ENCODE peak calls at places on chromosomes 5 and 9, in seven cellular contexts. O is cardiac muscle cell, T is natural killer cell, M is fibroblast of pulmonary artery, I is suprapubic skin, G is right atrium auricular region, V is WTC11. R is an unnamed sample.

GRCh38 chr5:127867006-127867788 is 164.0 kb downstream of the CCDC192 start:
- DNase-seq in O (no peak), T (no peak), M (no peak), I (no peak), G (no peak), V (no peak), R (no peak)

GRCh38 chr5:132749506-132749905 is 2.3 kb downstream of the CCNI2 start:
- DNase-seq in O (no peak), T (no peak), M (no peak), I (no peak), G (no peak), V (no peak), R (no peak)

GRCh38 chr5:10684303-10685086 is 76.5 kb downstream of the DAP start:
- DNase-seq in O (no peak), T (no peak), M (no peak), I (peak), G (no peak), V (no peak), R (no peak)

GRCh38 chr9:134152022-134152448 is 12.3 kb downstream of the RNU6ATAC start:
- DNase-seq in O (no peak), T (no peak), M (no peak), I (no peak), G (no peak), V (no peak), R (no peak)

GRCh38 chr5:22314548-22314947 is 538.6 kb downstream of the CDH12 start:
- DNase-seq in O (no peak), T (no peak), M (no peak), I (no peak), G (no peak), V (no peak), R (no peak)

GRCh38 chr5:55338810-55339243 is 31.0 kb downstream of the MTREX start:
- DNase-seq in O (no peak), T (no peak), M (no peak), I (no peak), G (no peak), V (no peak), R (no peak)

GRCh38 chr5:108193021-108193795 is 188.7 kb downstream of the FBXL17 start:
- DNase-seq in O (no peak), T (no peak), M (peak), I (no peak), G (no peak), V (no peak), R (no peak)

GRCh38 chr5:52007230-52007858 is 624.1 kb downstream of the ISL1 start:
- DNase-seq in O (peak), T (no peak), M (peak), I (no peak), G (no peak), V (no peak), R (no peak)

GRCh38 chr9:137382728-137383452 is 40.1 kb downstream of the EXD3 start:
- DNase-seq in O (no peak), T (no peak), M (no peak), I (peak), G (no peak), V (peak), R (no peak)

GRCh38 chr5:89128097-89128496 is 245.1 kb upstream of the MEF2C start:
- DNase-seq in O (peak), T (no peak), M (peak), I (no peak), G (no peak), V (no peak), R (no peak)

GRCh38 chr9:113934826-113935676 is 58.9 kb downstream of the ZNF618 start:
- DNase-seq in O (no peak), T (no peak), M (no peak), I (no peak), G (peak), V (no peak), R (no peak)

GRCh38 chr5:177134653-177135225 is 1.2 kb downstream of the NSD1 start:
- DNase-seq in O (no peak), T (no peak), M (no peak), I (no peak), G (no peak), V (no peak), R (no peak)

GRCh38 chr9:113508111-113508749 is 44.7 kb downstream of the RGS3 start:
- DNase-seq in O (no peak), T (no peak), M (peak), I (no peak), G (no peak), V (peak), R (no peak)

GRCh38 chr9:91496351-91496750 is 72.7 kb upstream of the NFIL3 start:
- DNase-seq in O (no peak), T (no peak), M (no peak), I (no peak), G (no peak), V (no peak), R (no peak)

GRCh38 chr5:77560677-77561263 is 68.7 kb upstream of the WDR41 start:
- DNase-seq in O (peak), T (no peak), M (peak), I (no peak), G (no peak), V (no peak), R (no peak)

GRCh38 chr9:97895695-97896332 is 26.5 kb downstream of the TRMO start:
- DNase-seq in O (no peak), T (no peak), M (no peak), I (no peak), G (no peak), V (peak), R (peak)

GRCh38 chr5:10849278-10849677 is 88.2 kb upstream of the DAP start:
- DNase-seq in O (no peak), T (no peak), M (no peak), I (no peak), G (no peak), V (no peak), R (no peak)

GRCh38 chr5:167229751-167230150 is 1061.7 kb upstream of the WWC1 start:
- DNase-seq in O (no peak), T (no peak), M (no peak), I (no peak), G (no peak), V (no peak), R (no peak)

GRCh38 chr5:96434201-96434645 is 1.2 kb upstream of the PCSK1 start:
- DNase-seq in O (peak), T (no peak), M (peak), I (no peak), G (no peak), V (peak), R (no peak)

GRCh38 chr9:33419904-33420303 is 17.5 kb upstream of the AQP7 start:
- DNase-seq in O (no peak), T (no peak), M (no peak), I (no peak), G (no peak), V (no peak), R (no peak)

GRCh38 chr5:173245319-173246134 is 10.5 kb upstream of the NKX2-5 start:
- DNase-seq in O (peak), T (no peak), M (no peak), I (peak), G (no peak), V (peak), R (no peak)

GRCh38 chr5:79189439-79190234 is 46.3 kb upstream of the JMY start:
- DNase-seq in O (no peak), T (no peak), M (no peak), I (no peak), G (no peak), V (no peak), R (no peak)

GRCh38 chr5:141692919-141693848 is 11.2 kb upstream of the ARAP3 start:
- DNase-seq in O (no peak), T (no peak), M (peak), I (no peak), G (no peak), V (no peak), R (no peak)

GRCh38 chr5:67606586-67606947 is 410.0 kb upstream of the CD180 start:
- DNase-seq in O (no peak), T (no peak), M (no peak), I (no peak), G (no peak), V (no peak), R (no peak)

GRCh38 chr9:84419203-84419602 is 78.6 kb upstream of the SLC28A3 start:
- DNase-seq in O (peak), T (no peak), M (peak), I (no peak), G (no peak), V (no peak), R (no peak)
- TF ChIP-seq CTCF in O (peak), T (peak), M (peak), I (no peak), G (no peak), V (no peak), R (peak)

GRCh38 chr9:136279471-136279870 is 24.4 kb downstream of the CCDC187 start:
- DNase-seq in O (no peak), T (no peak), M (no peak), I (no peak), G (no peak), V (no peak), R (no peak)

GRCh38 chr9:136276716-136277115 is 27.2 kb downstream of the CCDC187 start:
- DNase-seq in O (no peak), T (no peak), M (no peak), I (no peak), G (no peak), V (no peak), R (no peak)

GRCh38 chr9:136278221-136278620 is 25.7 kb downstream of the CCDC187 start:
- DNase-seq in O (no peak), T (no peak), M (no peak), I (no peak), G (no peak), V (no peak), R (no peak)

GRCh38 chr9:136278894-136279293 is 25.0 kb downstream of the CCDC187 start:
- DNase-seq in O (no peak), T (no peak), M (no peak), I (no peak), G (no peak), V (no peak), R (no peak)

GRCh38 chr9:136277746-136278145 is 26.1 kb downstream of the CCDC187 start:
- DNase-seq in O (no peak), T (no peak), M (no peak), I (no peak), G (no peak), V (no peak), R (no peak)
- TF ChIP-seq CTCF in O (no peak), T (no peak), M (no peak), I (no peak), G (no peak), V (no peak), R (no peak)

GRCh38 chr9:105418588-105419108 is 29.2 kb upstream of the FSD1L start:
- DNase-seq in O (no peak), T (no peak), M (no peak), I (no peak), G (no peak), V (no peak), R (no peak)

GRCh38 chr9:105416840-105417239 is 31.0 kb upstream of the FSD1L start:
- DNase-seq in O (no peak), T (no peak), M (no peak), I (no peak), G (no peak), V (no peak), R (no peak)

GRCh38 chr9:105415344-105415980 is 32.4 kb upstream of the FSD1L start:
- DNase-seq in O (peak), T (peak), M (peak), I (no peak), G (no peak), V (peak), R (no peak)

DNA sequence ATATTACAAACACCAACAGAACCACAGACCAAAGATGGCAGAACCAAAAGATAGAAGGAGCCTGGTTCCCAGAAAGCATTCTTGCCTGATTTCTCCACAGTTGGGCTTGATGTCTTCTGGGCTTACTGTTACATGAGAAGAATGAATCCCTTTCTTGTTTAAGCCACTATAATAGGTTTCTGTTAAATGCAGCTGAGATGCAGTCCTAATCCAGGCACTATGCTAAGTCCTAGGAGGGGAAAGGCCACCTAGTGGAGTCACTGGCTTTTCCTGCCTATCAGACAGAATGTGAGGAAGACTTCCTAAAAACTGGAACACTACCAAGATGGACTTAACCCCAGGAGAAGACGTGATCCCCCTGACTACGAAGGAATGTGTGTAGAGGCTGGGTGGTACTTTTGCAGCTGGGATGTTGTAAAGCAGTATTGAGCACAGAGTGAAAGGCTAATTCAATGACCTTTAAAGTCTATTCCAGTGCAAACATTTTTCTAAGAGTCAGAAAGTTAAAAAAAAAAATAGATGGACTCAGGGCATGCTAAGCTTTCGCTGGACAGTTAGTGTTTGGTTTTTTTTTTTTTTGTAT is 34.3 kb upstream of the FSD1L start:
- DNase-seq in O (peak), T (no peak), M (peak), I (no peak), G (no peak), V (no peak), R (no peak)
- TF ChIP-seq CTCF in O (peak), T (no peak), M (peak), I (no peak), G (no peak), V (no peak), R (no peak)

GRCh38 chr5:37495210-37495609 is 116.1 kb downstream of the WDR70 start:
- DNase-seq in O (no peak), T (no peak), M (peak), I (no peak), G (no peak), V (no peak), R (no peak)
- TF ChIP-seq CTCF in O (peak), T (no peak), M (peak), I (no peak), G (no peak), V (no peak), R (no peak)

DNA sequence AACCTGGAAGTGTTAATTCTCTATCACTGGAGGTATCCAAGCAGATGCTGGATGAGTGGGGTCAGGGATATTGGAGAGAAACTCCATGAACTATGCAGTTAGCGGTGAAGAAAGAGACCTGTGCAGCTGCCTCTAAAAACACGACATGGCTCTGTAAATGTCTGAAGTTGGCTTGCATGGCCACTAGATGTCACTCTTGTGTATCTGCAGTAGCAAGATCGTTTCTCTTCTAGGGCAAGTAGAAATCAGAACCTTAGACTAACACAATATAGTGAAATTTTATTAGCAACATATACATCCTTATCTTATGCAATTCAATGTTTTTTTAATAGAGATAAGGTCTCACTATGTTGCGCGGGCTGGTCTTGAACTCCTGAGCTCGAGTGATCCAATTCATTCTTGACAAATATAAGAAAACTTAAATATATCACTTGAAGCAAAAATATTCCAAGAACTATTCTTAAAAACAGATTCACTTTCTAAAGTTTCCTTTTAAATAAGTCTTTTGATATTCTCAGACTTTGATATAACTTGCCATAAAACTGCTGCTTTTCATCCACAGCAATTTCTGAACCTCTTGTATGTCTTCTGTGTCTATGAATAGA is 2.9 kb downstream of the OR2S2 start:
- DNase-seq in O (peak), T (no peak), M (peak), I (no peak), G (no peak), V (peak), R (no peak)
- TF ChIP-seq CTCF in O (peak), T (peak), M (peak), I (peak), G (peak), V (peak), R (peak)

DNA sequence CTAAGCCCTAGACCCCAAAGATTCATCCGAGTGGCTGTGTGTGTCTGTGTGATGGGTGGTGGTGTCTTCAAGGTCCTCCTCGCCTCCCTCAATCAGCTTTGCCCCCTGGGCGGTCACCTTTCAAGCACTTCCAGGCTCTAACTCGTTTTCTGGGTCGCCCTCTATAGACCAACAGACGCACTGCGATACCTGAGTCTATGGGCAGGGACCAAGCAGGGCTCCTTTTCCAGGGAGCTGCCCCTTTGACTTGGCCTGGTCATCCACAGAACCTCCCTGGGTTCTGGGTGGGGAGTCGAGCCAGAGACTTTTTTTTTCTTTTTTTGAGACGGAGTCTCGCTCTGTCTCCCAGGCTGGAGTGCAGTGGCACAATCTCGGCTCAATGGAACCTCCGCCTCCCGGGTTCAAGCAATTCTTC is 1.1 kb downstream of the SLC27A4 start:
- DNase-seq in O (peak), T (peak), M (peak), I (no peak), G (peak), V (peak), R (no peak)
- TF ChIP-seq CTCF in O (peak), T (peak), M (peak), I (peak), G (no peak), V (peak), R (peak)

GRCh38 chr5:80933061-80933460 is 27.1 kb upstream of the RASGRF2 start:
- DNase-seq in O (no peak), T (no peak), M (no peak), I (no peak), G (no peak), V (no peak), R (no peak)

GRCh38 chr5:80931423-80931822 is 28.7 kb upstream of the RASGRF2 start:
- DNase-seq in O (no peak), T (no peak), M (no peak), I (no peak), G (no peak), V (no peak), R (no peak)

GRCh38 chr5:80937591-80937990 is 22.6 kb upstream of the RASGRF2 start:
- DNase-seq in O (no peak), T (no peak), M (no peak), I (no peak), G (no peak), V (no peak), R (no peak)

GRCh38 chr5:80934751-80935150 is 25.4 kb upstream of the RASGRF2 start:
- DNase-seq in O (no peak), T (no peak), M (no peak), I (no peak), G (no peak), V (no peak), R (no peak)

GRCh38 chr5:80935811-80936385 is 24.3 kb upstream of the RASGRF2 start:
- DNase-seq in O (no peak), T (no peak), M (no peak), I (no peak), G (no peak), V (no peak), R (no peak)
- TF ChIP-seq CTCF in O (no peak), T (no peak), M (peak), I (no peak), G (no peak), V (no peak), R (no peak)

GRCh38 chr5:31516802-31517201 is 15.1 kb downstream of the DROSHA start:
- DNase-seq in O (no peak), T (no peak), M (no peak), I (no peak), G (no peak), V (no peak), R (no peak)

DNA sequence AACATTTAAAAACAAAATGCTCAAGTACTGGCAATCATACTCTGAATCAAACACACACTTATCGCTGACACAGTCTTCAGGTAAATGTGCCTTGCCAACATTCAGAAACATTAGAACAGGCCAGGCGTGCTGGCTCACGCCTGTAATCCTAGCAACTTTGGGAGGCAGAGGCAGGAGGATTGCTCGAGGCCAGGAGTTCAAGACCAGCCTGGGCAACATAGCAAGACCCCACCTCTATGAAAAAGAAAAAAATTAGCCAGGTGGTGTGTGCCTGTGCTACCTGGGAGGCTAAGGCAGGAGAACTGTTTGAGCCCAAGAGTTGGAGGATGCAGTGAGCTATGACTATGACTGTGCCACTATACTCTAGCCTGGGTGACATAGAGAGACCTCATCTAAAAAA is 20.6 kb downstream of the DROSHA start:
- DNase-seq in O (no peak), T (no peak), M (no peak), I (no peak), G (no peak), V (no peak), R (no peak)
- TF ChIP-seq CTCF in O (no peak), T (no peak), M (no peak), I (no peak), G (no peak), V (no peak), R (no peak)

GRCh38 chr5:120684213-120684612 is 220.1 kb downstream of the PRR16 start:
- DNase-seq in O (no peak), T (no peak), M (peak), I (no peak), G (no peak), V (no peak), R (no peak)
- TF ChIP-seq CTCF in O (no peak), T (no peak), M (no peak), I (no peak), G (no peak), V (no peak), R (no peak)

GRCh38 chr9:42852133-42852532 is 668.7 kb downstream of the SPATA31A6 start:
- DNase-seq in O (peak), T (peak), M (peak), I (no peak), G (no peak), V (peak), R (no peak)
- TF ChIP-seq CTCF in O (no peak), T (peak), M (no peak), I (peak), G (no peak), V (peak), R (no peak)

R was measured in CD14-positive monocyte.